ENCODE peak calls at places on chromosomes 2 and 18, in ten cellular contexts. O, U, Y, N, G, Z, B, F, K and D are unnamed samples.

GRCh38 chr2:10821291-10821690 is 8.7 kb upstream of the PDIA6 start:
- DNase-seq in O (no peak), U (no peak), Y (no peak), N (no peak), G (no peak), Z (no peak), B (no peak), F (no peak), K (no peak), D (no peak)

GRCh38 chr2:28895189-28895893 is 874 bp downstream of the WDR43 start:
- DNase-seq in O (peak; percentile 66), U (peak; percentile 92), Y (no peak), N (peak; percentile 61), G (no peak), Z (no peak), B (no peak), F (peak; percentile 49), K (no peak), D (no peak)

GRCh38 chr18:2410688-2411087 is 160.6 kb downstream of the METTL4 start:
- DNase-seq in O (no peak), U (peak; percentile 74), Y (no peak), N (no peak), G (no peak), Z (no peak), B (no peak), F (no peak), K (no peak), D (no peak)

GRCh38 chr2:237064203-237065061 is 21.3 kb upstream of the COPS8 start:
- DNase-seq in O (no peak), U (no peak), Y (no peak), N (no peak), G (no peak), Z (no peak), B (no peak), F (no peak), K (no peak), D (no peak)

GRCh38 chr2:14826518-14826917 is 194.0 kb downstream of the LRATD1 start:
- DNase-seq in O (no peak), U (peak; percentile 90), Y (no peak), N (no peak), G (no peak), Z (no peak), B (no peak), F (no peak), K (no peak), D (no peak)

GRCh38 chr2:216328347-216328746 is 43.9 kb downstream of the MARCHF4 start:
- DNase-seq in O (no peak), U (peak; percentile 45), Y (no peak), N (no peak), G (no peak), Z (no peak), B (no peak), F (no peak), K (no peak), D (no peak)

GRCh38 chr2:157438907-157439791 is 4.7 kb downstream of the CYTIP start:
- DNase-seq in O (peak; percentile 62), U (no peak), Y (peak; percentile 62), N (peak; percentile 77), G (no peak), Z (no peak), B (no peak), F (no peak), K (no peak), D (no peak)

GRCh38 chr2:26335231-26335630 is 10.7 kb upstream of the SELENOI start:
- DNase-seq in O (no peak), U (no peak), Y (no peak), N (no peak), G (no peak), Z (no peak), B (no peak), F (no peak), K (no peak), D (no peak)

GRCh38 chr2:124683536-124684407 is 658.7 kb downstream of the CNTNAP5 start:
- DNase-seq in O (no peak), U (no peak), Y (peak; percentile 77), N (no peak), G (no peak), Z (no peak), B (no peak), F (no peak), K (no peak), D (no peak)

GRCh38 chr18:25144835-25145234 is 207.1 kb downstream of the ZNF521 start:
- DNase-seq in O (no peak), U (peak; percentile 7), Y (no peak), N (peak; percentile 70), G (no peak), Z (no peak), B (no peak), F (peak; percentile 44), K (no peak), D (peak; percentile 72)

GRCh38 chr2:105812180-105813044 is 67.7 kb downstream of the NCK2 start:
- DNase-seq in O (no peak), U (peak; percentile 83), Y (no peak), N (peak; percentile 21), G (no peak), Z (no peak), B (no peak), F (peak; percentile 56), K (peak; percentile 68), D (no peak)

GRCh38 chr2:20456049-20456665 is 9.3 kb downstream of the RHOB start:
- DNase-seq in O (no peak), U (no peak), Y (no peak), N (no peak), G (no peak), Z (no peak), B (peak; percentile 65), F (no peak), K (no peak), D (peak; percentile 57)

GRCh38 chr18:68840554-68841263 is 42.8 kb downstream of the CCDC102B start:
- DNase-seq in O (no peak), U (peak; percentile 92), Y (no peak), N (peak; percentile 94), G (peak; percentile 1), Z (no peak), B (no peak), F (peak; percentile 32), K (no peak), D (no peak)

GRCh38 chr2:16394072-16394985 is 271.3 kb downstream of the CYRIA start:
- DNase-seq in O (no peak), U (no peak), Y (no peak), N (no peak), G (no peak), Z (no peak), B (no peak), F (no peak), K (no peak), D (no peak)

GRCh38 chr18:38751897-38752296 is 1186.3 kb upstream of the CELF4 start:
- DNase-seq in O (no peak), U (peak; percentile 71), Y (no peak), N (no peak), G (no peak), Z (no peak), B (no peak), F (no peak), K (no peak), D (no peak)

GRCh38 chr2:187964742-187965141 is 326.9 kb upstream of the GULP1 start:
- DNase-seq in O (no peak), U (peak; percentile 80), Y (no peak), N (peak; percentile 11), G (no peak), Z (no peak), B (no peak), F (no peak), K (no peak), D (no peak)

GRCh38 chr2:133561045-133561852 is 7.0 kb downstream of the NCKAP5 start:
- DNase-seq in O (peak; percentile 30), U (peak; percentile 73), Y (peak; percentile 60), N (peak; percentile 86), G (no peak), Z (no peak), B (no peak), F (no peak), K (peak; percentile 71), D (no peak)

GRCh38 chr2:6525371-6525770 is 340.3 kb downstream of the CMPK2 start:
- DNase-seq in O (no peak), U (no peak), Y (no peak), N (no peak), G (no peak), Z (no peak), B (no peak), F (no peak), K (no peak), D (no peak)

GRCh38 chr2:232884549-232885263 is 14.6 kb downstream of the SNORC start:
- DNase-seq in O (no peak), U (no peak), Y (no peak), N (no peak), G (no peak), Z (no peak), B (peak; percentile 86), F (no peak), K (no peak), D (no peak)

GRCh38 chr2:215723011-215723410 is 287.1 kb upstream of the FN1 start:
- DNase-seq in O (no peak), U (no peak), Y (no peak), N (peak; percentile 27), G (no peak), Z (no peak), B (no peak), F (no peak), K (no peak), D (no peak)

GRCh38 chr2:39023649-39024048 is 97.2 kb downstream of the SOS1 start:
- DNase-seq in O (no peak), U (no peak), Y (no peak), N (no peak), G (no peak), Z (no peak), B (no peak), F (no peak), K (no peak), D (no peak)

GRCh38 chr2:9944330-9944758 is 7.1 kb upstream of the GRHL1 start:
- DNase-seq in O (no peak), U (peak; percentile 59), Y (no peak), N (peak; percentile 20), G (no peak), Z (no peak), B (no peak), F (no peak), K (no peak), D (no peak)

GRCh38 chr2:200781626-200782025 is 30.1 kb upstream of the BZW1 start:
- DNase-seq in O (no peak), U (peak; percentile 65), Y (no peak), N (no peak), G (no peak), Z (no peak), B (no peak), F (no peak), K (no peak), D (no peak)